ENCODE peak calls at places on chromosome 13, in ten cellular contexts. L is tibial nerve; W is left ventricle myocardium inferior; G is gastrocnemius medialis; N is thyroid gland; J is CD8-positive, alpha-beta memory T cell; Q is BE2C; C is lower lobe of right lung; B is fibroblast of lung; Z is aorta. V is an unnamed sample.

GRCh38 chr13:23993439-23993980 is 96.2 kb upstream of the C1QTNF9B start:
- DNase-seq in N (no peak), G (no peak), Q (no peak), Z (no peak), L (no peak), W (no peak), B (no peak), C (no peak), J (no peak), V (no peak)

GRCh38 chr13:110012102-110012739 is 225.8 kb upstream of the IRS2 start:
- DNase-seq in J (no peak), Q (no peak), L (no peak), W (no peak), B (peak; percentile 92), G (no peak), Z (no peak), N (no peak), C (no peak), V (no peak)

GRCh38 chr13:67230243-67230773 is at the start of gene PCDH9:
- DNase-seq in G (peak; percentile 90), L (peak; percentile 95), Z (peak; percentile 98), B (peak; percentile 98), N (peak; percentile 99), Q (peak; percentile 97), W (peak; percentile 96), C (peak; percentile 95), J (peak; percentile 86), V (peak; percentile 96)

GRCh38 chr13:35648109-35648508 is 171.6 kb upstream of the MAB21L1 start:
- DNase-seq in N (no peak), B (peak; percentile 53), Z (no peak), G (no peak), J (no peak), Q (no peak), W (no peak), C (no peak), L (no peak), V (no peak)

GRCh38 chr13:86986448-86986847 is 684.7 kb upstream of the SLITRK5 start:
- DNase-seq in J (no peak), Z (no peak), N (no peak), C (no peak), W (no peak), Q (no peak), B (peak; percentile 22), G (no peak), L (no peak), V (no peak)

GRCh38 chr13:29452773-29453574 is 142.5 kb downstream of the SLC7A1 start:
- DNase-seq in N (no peak), G (no peak), B (no peak), W (no peak), Q (no peak), L (no peak), C (no peak), J (no peak), Z (no peak), V (no peak)

GRCh38 chr13:108269601-108270328 is at the start of gene TNFSF13B:
- DNase-seq in N (peak; percentile 39), Q (peak; percentile 53), W (peak; percentile 42), Z (peak; percentile 80), L (no peak), B (peak; percentile 59), J (peak; percentile 19), G (peak; percentile 17), C (peak; percentile 69), V (peak; percentile 80)

GRCh38 chr13:75691183-75691582 is 55.1 kb downstream of the LMO7 start:
- DNase-seq in W (no peak), J (no peak), Z (no peak), G (no peak), N (no peak), L (no peak), C (no peak), B (no peak), Q (no peak), V (no peak)

GRCh38 chr13:53038993-53039392 is 10.4 kb downstream of the OLFM4 start:
- DNase-seq in J (no peak), Z (no peak), Q (no peak), G (no peak), C (no peak), L (no peak), B (no peak), N (no peak), W (no peak), V (no peak)

GRCh38 chr13:95784161-95784880 is 107.4 kb downstream of the DNAJC3 start:
- DNase-seq in C (no peak), Z (no peak), Q (no peak), G (no peak), W (no peak), N (no peak), J (no peak), L (no peak), B (peak; percentile 89), V (no peak)

GRCh38 chr13:54627973-54628372 is 1599.4 kb downstream of the OLFM4 start:
- DNase-seq in B (no peak), N (no peak), Q (no peak), J (no peak), Z (no peak), W (no peak), G (no peak), L (no peak), C (no peak), V (no peak)

GRCh38 chr13:112203614-112204013 is 136.7 kb downstream of the SOX1 start:
- DNase-seq in C (no peak), N (no peak), Z (no peak), B (no peak), J (no peak), L (no peak), G (no peak), Q (no peak), W (no peak), V (no peak)

GRCh38 chr13:112205990-112206389 is 139.0 kb downstream of the SOX1 start:
- DNase-seq in B (no peak), Q (no peak), G (no peak), N (no peak), Z (no peak), L (no peak), W (no peak), J (no peak), C (no peak), V (no peak)

GRCh38 chr13:112202966-112203365 is 136.0 kb downstream of the SOX1 start:
- DNase-seq in G (no peak), B (no peak), C (no peak), L (no peak), J (no peak), W (no peak), N (no peak), Z (peak; percentile 44), Q (no peak), V (no peak)

GRCh38 chr13:112204881-112205327 is 138.0 kb downstream of the SOX1 start:
- DNase-seq in J (no peak), W (peak; percentile 32), G (no peak), L (no peak), N (peak; percentile 6), Q (no peak), Z (no peak), C (no peak), B (no peak), V (no peak)

DNA sequence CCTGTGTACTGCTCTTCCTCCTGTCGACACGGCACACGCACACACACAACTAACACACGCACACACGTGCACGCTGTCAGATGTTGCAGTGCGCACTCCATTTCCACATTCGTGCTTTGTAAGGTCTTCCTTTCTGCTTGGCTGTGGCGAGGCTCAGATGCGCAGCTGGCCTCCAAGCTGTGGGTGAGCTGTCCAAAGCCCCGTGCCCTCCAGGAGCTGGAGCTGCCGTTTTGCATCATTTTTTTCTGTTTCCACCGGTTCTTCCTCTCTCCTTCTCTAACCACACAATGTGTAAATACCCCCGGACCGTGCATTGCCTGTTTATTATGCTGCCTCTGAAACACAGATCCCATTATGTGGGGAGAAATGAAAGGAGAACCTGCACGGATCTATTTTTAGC is 137.4 kb downstream of the SOX1 start:
- DNase-seq in J (no peak), N (no peak), C (no peak), Z (no peak), W (no peak), G (no peak), B (no peak), L (no peak), Q (no peak), V (no peak)
- H3K9me3 ChIP-seq in J (no peaks in the 10 kb centered on the region), N (no peaks in the 10 kb centered on the region), C (no peaks in the 10 kb centered on the region), Z (peaks cover 2% of the 10 kb centered on the region), W (no peaks in the 10 kb centered on the region), G (no peaks in the 10 kb centered on the region), B (no peaks in the 10 kb centered on the region), L (no peaks in the 10 kb centered on the region), Q (no peaks in the 10 kb centered on the region), V (no peaks in the 10 kb centered on the region)

GRCh38 chr13:18235172-18235571 is 946.5 kb downstream of the TUBA3C start:
- DNase-seq in W (no peak), C (no peak), N (no peak), Q (no peak), B (no peak), G (no peak), Z (no peak), J (no peak), L (no peak), V (no peak)

GRCh38 chr13:18232994-18233782 is 948.4 kb downstream of the TUBA3C start:
- DNase-seq in Q (no peak), L (no peak), G (no peak), W (no peak), J (no peak), C (no peak), Z (no peak), B (no peak), N (no peak), V (no peak)

GRCh38 chr13:18232298-18232993 is 949.2 kb downstream of the TUBA3C start:
- DNase-seq in G (no peak), B (no peak), C (no peak), Q (no peak), N (no peak), Z (no peak), L (no peak), W (no peak), J (no peak), V (no peak)

GRCh38 chr13:18235756-18236527 is 945.7 kb downstream of the TUBA3C start:
- DNase-seq in Z (no peak), G (no peak), L (no peak), B (no peak), Q (no peak), J (no peak), C (no peak), W (no peak), N (no peak), V (no peak)

GRCh38 chr13:18233783-18234299 is 947.8 kb downstream of the TUBA3C start:
- DNase-seq in N (no peak), L (no peak), Q (no peak), W (no peak), J (no peak), B (no peak), C (no peak), G (no peak), Z (no peak), V (no peak)
- H3K9me3 ChIP-seq in N (no peaks in the 10 kb centered on the region), L (no peaks in the 10 kb centered on the region), Q (no peaks in the 10 kb centered on the region), W (no peaks in the 10 kb centered on the region), J (no peaks in the 10 kb centered on the region), B (peaks cover 2% of the 10 kb centered on the region), C (no peaks in the 10 kb centered on the region), G (no peaks in the 10 kb centered on the region), Z (no peaks in the 10 kb centered on the region), V (no peaks in the 10 kb centered on the region)

GRCh38 chr13:71030789-71031188 is 836.2 kb downstream of the DACH1 start:
- DNase-seq in G (no peak), Z (no peak), N (no peak), J (no peak), L (no peak), W (no peak), C (no peak), B (no peak), Q (no peak), V (no peak)
- H3K9me3 ChIP-seq in G (no peaks in the 10 kb centered on the region), Z (no peaks in the 10 kb centered on the region), N (no peaks in the 10 kb centered on the region), J (no peaks in the 10 kb centered on the region), L (no peaks in the 10 kb centered on the region), W (peaks cover 53% of the 10 kb centered on the region), C (peaks cover 12% of the 10 kb centered on the region), B (no peaks in the 10 kb centered on the region), Q (no peaks in the 10 kb centered on the region), V (no peaks in the 10 kb centered on the region)

GRCh38 chr13:93862259-93862658 is 617.2 kb downstream of the DCT start:
- DNase-seq in Z (no peak), G (no peak), J (no peak), W (no peak), B (no peak), C (no peak), Q (no peak), L (no peak), N (no peak), V (no peak)
- H3K9me3 ChIP-seq in Z (no peaks in the 10 kb centered on the region), G (no peaks in the 10 kb centered on the region), J (no peaks in the 10 kb centered on the region), W (no peaks in the 10 kb centered on the region), B (no peaks in the 10 kb centered on the region), C (no peaks in the 10 kb centered on the region), Q (no peaks in the 10 kb centered on the region), L (no peaks in the 10 kb centered on the region), N (no peaks in the 10 kb centered on the region), V (no peaks in the 10 kb centered on the region)

V was measured in upper lobe of right lung.